ENCODE peak calls at places on chromosomes 4 and X, in seven cellular contexts. D is GM23248, C is neural progenitor cell, I is PC-3, W is GM23338, O is HCT116, E is MM.1S. X is an unnamed sample.

GRCh38 chr4:15395342-15395741 is 32.5 kb upstream of the C1QTNF7 start:
- DNase-seq in D (peak), C (no peak), I (no peak), W (no peak), O (no peak), E (no peak), X (no peak)

GRCh38 chrX:153761863-153762262 is 2.2 kb upstream of the PLXNB3 start:
- DNase-seq in D (no peak), C (no peak), I (no peak), W (no peak), O (no peak), E (no peak), X (no peak)

GRCh38 chrX:2848806-2849420 is 20.2 kb downstream of the GYG2 start:
- DNase-seq in D (peak), C (no peak), I (peak), W (peak), O (no peak), E (no peak), X (no peak)

GRCh38 chr4:3041192-3042142 is 32.9 kb downstream of the HTT-AS start:
- DNase-seq in D (peak), C (no peak), I (peak), W (peak), O (no peak), E (peak), X (peak)

GRCh38 chr4:15451866-15452765 is 17.6 kb upstream of the CC2D2A start:
- DNase-seq in D (peak), C (peak), I (peak), W (no peak), O (no peak), E (no peak), X (no peak)

GRCh38 chr4:149795256-149795655 is 20.4 kb downstream of the IQCM start:
- DNase-seq in D (no peak), C (no peak), I (no peak), W (no peak), O (no peak), E (no peak), X (no peak)

GRCh38 chrX:17081969-17082368 is 135.5 kb downstream of the REPS2 start:
- DNase-seq in D (no peak), C (peak), I (no peak), W (no peak), O (no peak), E (no peak), X (no peak)

GRCh38 chr4:126004936-126005335 is 690.2 kb downstream of the FAT4 start:
- DNase-seq in D (peak), C (peak), I (no peak), W (no peak), O (no peak), E (no peak), X (no peak)

GRCh38 chr4:38983756-38984647 is 48.2 kb downstream of the TMEM156 start:
- DNase-seq in D (peak), C (peak), I (no peak), W (no peak), O (no peak), E (no peak), X (no peak)

DNA sequence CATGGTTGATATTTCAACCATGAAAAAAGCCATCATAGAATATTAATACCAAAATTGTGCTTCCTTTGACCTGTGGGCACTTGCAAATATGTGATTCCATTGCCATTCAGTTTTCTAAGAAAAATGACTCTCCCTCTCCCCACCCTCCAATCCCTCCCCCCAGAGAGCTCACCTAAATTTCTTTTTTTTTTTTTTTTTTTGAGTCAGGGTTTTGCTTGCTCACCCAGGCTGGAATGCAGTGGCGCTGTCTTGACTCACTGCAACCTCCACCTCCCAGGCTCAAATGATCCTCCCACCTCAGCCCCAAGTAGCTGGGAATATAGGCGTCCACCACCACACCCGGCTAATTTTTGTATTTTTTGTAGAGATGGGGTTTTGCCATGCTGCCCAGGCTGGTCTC is 47.0 kb downstream of the SNX25 start:
- DNase-seq in D (peak), C (no peak), I (peak), W (no peak), O (peak), E (no peak), X (no peak)
- TF ChIP-seq EZH2phosphoT487 in D (no peak), C (no peak), I (no peak), W (no peak), O (no peak), E (no peak), X (no peak)

GRCh38 chr4:152515678-152516077 is 20.2 kb downstream of the FBXW7 start:
- DNase-seq in D (peak), C (no peak), I (peak), W (no peak), O (no peak), E (no peak), X (no peak)
- H3K4me2 ChIP-seq in D (peak), C (no peak), I (peak), W (no peak), O (no peak), E (no peak), X (no peak)

GRCh38 chrX:49110417-49110816 is 13.1 kb downstream of the GPKOW start:
- DNase-seq in D (no peak), C (no peak), I (no peak), W (no peak), O (no peak), E (no peak), X (no peak)
- TF ChIP-seq EZH2phosphoT487 in D (no peak), C (no peak), I (no peak), W (no peak), O (no peak), E (no peak), X (no peak)

GRCh38 chr4:168483786-168484185 is 3.5 kb upstream of the DDX60L start:
- DNase-seq in D (peak), C (no peak), I (peak), W (no peak), O (no peak), E (no peak), X (no peak)
- H3K4me2 ChIP-seq in D (peak), C (no peak), I (peak), W (no peak), O (peak), E (no peak), X (no peak)

GRCh38 chr4:90025248-90025647 is 101.9 kb upstream of the CCSER1 start:
- DNase-seq in D (peak), C (no peak), I (peak), W (peak), O (peak), E (no peak), X (no peak)
- TF ChIP-seq EZH2phosphoT487 in D (no peak), C (no peak), I (no peak), W (no peak), O (no peak), E (no peak), X (no peak)

GRCh38 chr4:139017861-139018260 is 2.3 kb downstream of the NOCT start:
- DNase-seq in D (peak), C (no peak), I (peak), W (no peak), O (no peak), E (no peak), X (no peak)

GRCh38 chr4:139020384-139020783 is 4.8 kb downstream of the NOCT start:
- DNase-seq in D (no peak), C (peak), I (no peak), W (peak), O (no peak), E (no peak), X (no peak)

GRCh38 chr4:139018501-139018900 is 2.9 kb downstream of the NOCT start:
- DNase-seq in D (peak), C (no peak), I (no peak), W (no peak), O (no peak), E (no peak), X (no peak)

GRCh38 chr4:139015948-139016451 is 419 bp downstream of the NOCT start:
- DNase-seq in D (peak), C (no peak), I (no peak), W (peak), O (no peak), E (peak), X (peak)

GRCh38 chr4:139018971-139019758 is 3.6 kb downstream of the NOCT start:
- DNase-seq in D (peak), C (no peak), I (no peak), W (no peak), O (no peak), E (no peak), X (no peak)
- H3K4me2 ChIP-seq in D (peak), C (peak), I (peak), W (peak), O (peak), E (no peak), X (peak)

DNA sequence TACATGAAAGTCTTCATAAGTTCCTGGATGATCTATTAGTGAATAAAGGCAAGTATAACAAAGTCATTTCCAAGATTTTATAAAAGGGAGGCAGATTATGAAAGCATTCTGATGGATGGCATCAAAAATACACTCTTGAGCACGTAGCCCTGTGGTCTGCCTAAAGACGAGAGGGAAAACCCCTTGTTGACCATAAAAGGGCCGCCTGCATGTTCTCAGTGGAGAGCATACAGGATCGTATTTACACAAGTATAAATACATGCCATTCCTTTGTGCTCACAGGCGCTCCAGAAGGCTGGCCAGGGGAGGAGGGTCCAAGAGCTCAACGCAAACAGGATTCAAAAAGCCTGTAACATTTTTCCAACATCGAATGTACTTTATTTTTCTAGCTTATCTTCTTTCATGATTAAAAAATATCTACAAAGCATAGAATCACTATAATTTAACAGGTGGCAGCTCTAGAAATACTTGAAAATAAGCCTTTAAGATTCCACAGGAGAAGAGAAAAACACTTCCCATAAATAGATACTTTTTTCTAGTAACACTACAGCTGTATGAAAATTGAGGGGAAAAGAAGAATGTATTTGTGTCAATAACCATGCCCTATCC is 29.6 kb downstream of the PDGFC start:
- DNase-seq in D (no peak), C (peak), I (peak), W (peak), O (no peak), E (no peak), X (no peak)
- TF ChIP-seq EZH2phosphoT487 in D (no peak), C (no peak), I (no peak), W (no peak), O (no peak), E (no peak), X (no peak)

X was measured in OCI-LY7.